ENCODE peak calls at places on chromosomes 5 and 9, in five cellular contexts. One of them, this sample, is unnamed.

GRCh38 chr9:91198405-91198804 is 163.3 kb downstream of the AUH start:
- DNase-seq in PC-3: no peak
- DNase-seq in heart left ventricle: no peak
- DNase-seq in EL: no peak
- DNase-seq in activated CD4-positive, alpha-beta T cell treated with anti-CD3 and anti-CD28 coated beads for 24 hours: no peak
- DNase-seq in this sample: no peak

GRCh38 chr9:97176206-97176605 is 131.3 kb upstream of the CCDC180 start:
- DNase-seq in activated CD4-positive, alpha-beta T cell treated with anti-CD3 and anti-CD28 coated beads for 24 hours: no peak
- DNase-seq in PC-3: peak
- DNase-seq in EL: no peak
- DNase-seq in heart left ventricle: no peak
- DNase-seq in this sample: no peak

GRCh38 chr5:168176251-168176650 is 115.2 kb upstream of the WWC1 start:
- DNase-seq in EL: no peak
- DNase-seq in activated CD4-positive, alpha-beta T cell treated with anti-CD3 and anti-CD28 coated beads for 24 hours: no peak
- DNase-seq in PC-3: no peak
- DNase-seq in heart left ventricle: no peak
- DNase-seq in this sample: no peak

GRCh38 chr9:107480386-107480789 is 9.2 kb downstream of the KLF4 start:
- DNase-seq in heart left ventricle: peak
- DNase-seq in PC-3: peak
- DNase-seq in activated CD4-positive, alpha-beta T cell treated with anti-CD3 and anti-CD28 coated beads for 24 hours: no peak
- DNase-seq in EL: peak
- DNase-seq in this sample: no peak

GRCh38 chr9:121326130-121326838 is 43.8 kb downstream of the STOM start:
- DNase-seq in EL: peak
- DNase-seq in activated CD4-positive, alpha-beta T cell treated with anti-CD3 and anti-CD28 coated beads for 24 hours: no peak
- DNase-seq in PC-3: peak
- DNase-seq in heart left ventricle: peak
- DNase-seq in this sample: no peak

GRCh38 chr5:79229357-79230174 is 6.4 kb upstream of the JMY start:
- DNase-seq in heart left ventricle: no peak
- DNase-seq in EL: peak
- DNase-seq in activated CD4-positive, alpha-beta T cell treated with anti-CD3 and anti-CD28 coated beads for 24 hours: no peak
- DNase-seq in PC-3: peak
- DNase-seq in this sample: no peak

GRCh38 chr5:39341934-39342333 is 22.4 kb downstream of the C9 start:
- DNase-seq in activated CD4-positive, alpha-beta T cell treated with anti-CD3 and anti-CD28 coated beads for 24 hours: no peak
- DNase-seq in PC-3: no peak
- DNase-seq in EL: no peak
- DNase-seq in heart left ventricle: no peak
- DNase-seq in this sample: no peak

GRCh38 chr5:42490836-42491235 is 67.6 kb downstream of the GHR start:
- DNase-seq in EL: no peak
- DNase-seq in activated CD4-positive, alpha-beta T cell treated with anti-CD3 and anti-CD28 coated beads for 24 hours: no peak
- DNase-seq in PC-3: no peak
- DNase-seq in heart left ventricle: no peak
- DNase-seq in this sample: no peak

GRCh38 chr9:114467226-114467750 is 38.0 kb downstream of the WHRN start:
- DNase-seq in PC-3: no peak
- DNase-seq in heart left ventricle: no peak
- DNase-seq in EL: no peak
- DNase-seq in activated CD4-positive, alpha-beta T cell treated with anti-CD3 and anti-CD28 coated beads for 24 hours: no peak
- DNase-seq in this sample: no peak

GRCh38 chr5:128084228-128085167 is 932 bp downstream of the SLC12A2 start:
- DNase-seq in heart left ventricle: peak
- DNase-seq in EL: peak
- DNase-seq in activated CD4-positive, alpha-beta T cell treated with anti-CD3 and anti-CD28 coated beads for 24 hours: peak
- DNase-seq in PC-3: peak
- DNase-seq in this sample: peak

GRCh38 chr9:107867738-107868137 is 378.2 kb upstream of the KLF4 start:
- DNase-seq in PC-3: no peak
- DNase-seq in activated CD4-positive, alpha-beta T cell treated with anti-CD3 and anti-CD28 coated beads for 24 hours: no peak
- DNase-seq in EL: no peak
- DNase-seq in heart left ventricle: no peak
- DNase-seq in this sample: no peak

GRCh38 chr5:167582263-167582662 is 709.2 kb upstream of the WWC1 start:
- DNase-seq in activated CD4-positive, alpha-beta T cell treated with anti-CD3 and anti-CD28 coated beads for 24 hours: no peak
- DNase-seq in PC-3: peak
- DNase-seq in heart left ventricle: no peak
- DNase-seq in EL: peak
- DNase-seq in this sample: no peak

GRCh38 chr5:171420429-171421231 is 1.2 kb downstream of the FGF18 start:
- DNase-seq in EL: peak
- DNase-seq in activated CD4-positive, alpha-beta T cell treated with anti-CD3 and anti-CD28 coated beads for 24 hours: no peak
- DNase-seq in PC-3: peak
- DNase-seq in heart left ventricle: peak
- DNase-seq in this sample: no peak

GRCh38 chr5:10366310-10367297 is 13.1 kb downstream of the MARCHF6 start:
- DNase-seq in heart left ventricle: no peak
- DNase-seq in EL: peak
- DNase-seq in activated CD4-positive, alpha-beta T cell treated with anti-CD3 and anti-CD28 coated beads for 24 hours: no peak
- DNase-seq in PC-3: peak
- DNase-seq in this sample: no peak

GRCh38 chr9:113886471-113886870 is 10.4 kb downstream of the ZNF618 start:
- DNase-seq in heart left ventricle: no peak
- DNase-seq in PC-3: no peak
- DNase-seq in activated CD4-positive, alpha-beta T cell treated with anti-CD3 and anti-CD28 coated beads for 24 hours: no peak
- DNase-seq in EL: peak
- DNase-seq in this sample: no peak

This sample was measured in NAMALWA.